ENCODE peak calls at places on chromosomes 3 and 15, in four cellular contexts. J is cardiac muscle cell, R is keratinocyte, M is stomach. B is an unnamed sample.
A peak's percentile ranks its signal among the peaks of the same experiment; 100 is the strongest.

GRCh38 chr15:42152196-42152920 is 4.1 kb downstream of the PLA2G4F start:
- DNase-seq in J (no peak), R (no peak), M (peak; percentile 78), B (peak; percentile 79)

GRCh38 chr3:183800221-183800863 is 25.0 kb downstream of the MAP6D1 start:
- DNase-seq in J (no peak), R (no peak), M (no peak), B (no peak)

GRCh38 chr15:80265021-80265420 is 13.0 kb upstream of the CTXND1 start:
- DNase-seq in J (no peak), R (no peak), M (no peak), B (no peak)

GRCh38 chr15:100769043-100769974 is 110.3 kb upstream of the ALDH1A3 start:
- DNase-seq in J (no peak), R (no peak), M (no peak), B (no peak)

GRCh38 chr15:38530113-38530512 is 34.5 kb downstream of the RASGRP1 start:
- DNase-seq in J (no peak), R (no peak), M (no peak), B (no peak)

GRCh38 chr3:194032828-194033435 is 103.0 kb upstream of the HES1 start:
- DNase-seq in J (no peak), R (no peak), M (no peak), B (no peak)

GRCh38 chr15:30924353-30924752 is 20.6 kb downstream of the FAN1 start:
- DNase-seq in J (peak; percentile 47), R (no peak), M (no peak), B (no peak)

GRCh38 chr15:41772720-41773331 is 1.5 kb upstream of the MAPKBP1 start:
- DNase-seq in J (peak; percentile 75), R (no peak), M (peak; percentile 59), B (no peak)

GRCh38 chr15:57352535-57353316 is 23.6 kb upstream of the CGNL1 start:
- DNase-seq in J (no peak), R (no peak), M (no peak), B (no peak)

GRCh38 chr3:172517859-172518466 is 5.3 kb downstream of the TNFSF10 start:
- DNase-seq in J (no peak), R (no peak), M (no peak), B (no peak)

GRCh38 chr3:173396191-173397041 is 1.1 kb upstream of the NLGN1 start:
- DNase-seq in J (no peak), R (no peak), M (no peak), B (no peak)

GRCh38 chr15:22980189-22981136 is at the start of gene CYFIP1:
- DNase-seq in J (peak; percentile 91), R (peak; percentile 28), M (peak; percentile 87), B (peak; percentile 89)

GRCh38 chr3:128385080-128385832 is 81.4 kb downstream of the DNAJB8 start:
- DNase-seq in J (peak; percentile 90), R (no peak), M (peak; percentile 77), B (peak; percentile 45)

GRCh38 chr15:89167267-89168176 is 53.9 kb downstream of the RLBP1 start:
- DNase-seq in J (peak; percentile 53), R (peak; percentile 65), M (peak; percentile 36), B (peak; percentile 49)

GRCh38 chr3:122938756-122939425 is 88.7 kb downstream of the SEMA5B start:
- DNase-seq in J (no peak), R (no peak), M (peak; percentile 32), B (peak; percentile 78)

GRCh38 chr3:87792532-87793321 is 266.1 kb downstream of the CGGBP1 start:
- DNase-seq in J (peak; percentile 0), R (no peak), M (no peak), B (peak; percentile 82)

GRCh38 chr3:153038779-153039178 is 123.2 kb upstream of the RAP2B start:
- DNase-seq in J (no peak), R (no peak), M (no peak), B (no peak)

GRCh38 chr3:138987181-138987580 is 18.9 kb downstream of the PRR23A start:
- DNase-seq in J (no peak), R (no peak), M (no peak), B (no peak)

GRCh38 chr15:37550360-37551024 is 383.9 kb upstream of the TMCO5A start:
- DNase-seq in J (no peak), R (no peak), M (no peak), B (no peak)

GRCh38 chr3:194103475-194103874 is 32.5 kb upstream of the HES1 start:
- DNase-seq in J (no peak), R (no peak), M (no peak), B (no peak)

GRCh38 chr15:45773149-45773548 is 138.3 kb downstream of the SQOR start:
- DNase-seq in J (peak; percentile 9), R (no peak), M (no peak), B (no peak)

GRCh38 chr15:90020041-90020735 is 19.1 kb downstream of the ZNF710 start:
- DNase-seq in J (no peak), R (no peak), M (no peak), B (peak; percentile 80)

GRCh38 chr3:65811050-65811766 is 227.5 kb downstream of the MAGI1 start:
- DNase-seq in J (peak; percentile 70), R (no peak), M (no peak), B (no peak)

GRCh38 chr3:105387122-105387751 is 20.5 kb downstream of the ALCAM start:
- DNase-seq in J (no peak), R (no peak), M (no peak), B (no peak)

GRCh38 chr3:184727357-184728060 is 15.6 kb upstream of the MAGEF1 start:
- DNase-seq in J (peak; percentile 82), R (no peak), M (peak; percentile 71), B (no peak)

GRCh38 chr3:13352621-13353131 is 67.4 kb downstream of the NUP210 start:
- DNase-seq in J (peak; percentile 15), R (no peak), M (no peak), B (no peak)

GRCh38 chr3:58052373-58053273 is 44.4 kb downstream of the FLNB start:
- DNase-seq in J (peak; percentile 95), R (peak; percentile 73), M (peak; percentile 78), B (no peak)

GRCh38 chr3:49925485-49925884 is 4.1 kb downstream of the MON1A start:
- DNase-seq in J (no peak), R (no peak), M (no peak), B (no peak)

GRCh38 chr15:100114526-100114925 is 227.2 kb downstream of the ADAMTS17 start:
- DNase-seq in J (peak; percentile 94), R (no peak), M (no peak), B (no peak)

GRCh38 chr15:83582386-83582785 is 71.5 kb upstream of the ADAMTSL3 start:
- DNase-seq in J (peak; percentile 61), R (no peak), M (no peak), B (no peak)

GRCh38 chr15:90015749-90016148 is 14.6 kb downstream of the ZNF710 start:
- DNase-seq in J (no peak), R (no peak), M (peak; percentile 24), B (peak; percentile 15)

GRCh38 chr3:14253022-14253761 is 74.6 kb downstream of the LSM3 start:
- DNase-seq in J (peak; percentile 67), R (no peak), M (no peak), B (no peak)

GRCh38 chr3:177286034-177286433 is 88.8 kb upstream of the TBL1XR1 start:
- DNase-seq in J (no peak), R (peak; percentile 54), M (no peak), B (no peak)

GRCh38 chr3:126342991-126343661 is 14.1 kb downstream of the KLF15 start:
- DNase-seq in J (peak; percentile 45), R (no peak), M (peak; percentile 21), B (peak; percentile 23)

GRCh38 chr3:184677344-184678316 is 34.2 kb downstream of the MAGEF1 start:
- DNase-seq in J (no peak), R (no peak), M (no peak), B (no peak)

GRCh38 chr3:184656991-184657669 is 54.7 kb downstream of the MAGEF1 start:
- DNase-seq in J (peak; percentile 67), R (peak; percentile 98), M (no peak), B (no peak)

GRCh38 chr3:167735233-167736107 is at the start of gene SERPINI1:
- DNase-seq in J (peak; percentile 93), R (peak; percentile 40), M (peak; percentile 93), B (peak; percentile 91)
- H3K4me1 ChIP-seq in J (peaks cover 15% of the 10 kb centered on the region), R (peaks cover 15% of the 10 kb centered on the region), M (peaks cover 51% of the 10 kb centered on the region), B (no peaks in the 10 kb centered on the region)

GRCh38 chr15:63256433-63256884 is 20.9 kb upstream of the APH1B start:
- DNase-seq in J (peak; percentile 80), R (no peak), M (no peak), B (no peak)

GRCh38 chr15:63254991-63255390 is 22.4 kb upstream of the APH1B start:
- DNase-seq in J (no peak), R (no peak), M (no peak), B (no peak)

GRCh38 chr15:63258658-63259057 is 18.7 kb upstream of the APH1B start:
- DNase-seq in J (no peak), R (no peak), M (no peak), B (no peak)

GRCh38 chr15:63252292-63252691 is 25.1 kb upstream of the APH1B start:
- DNase-seq in J (no peak), R (no peak), M (no peak), B (no peak)

DNA sequence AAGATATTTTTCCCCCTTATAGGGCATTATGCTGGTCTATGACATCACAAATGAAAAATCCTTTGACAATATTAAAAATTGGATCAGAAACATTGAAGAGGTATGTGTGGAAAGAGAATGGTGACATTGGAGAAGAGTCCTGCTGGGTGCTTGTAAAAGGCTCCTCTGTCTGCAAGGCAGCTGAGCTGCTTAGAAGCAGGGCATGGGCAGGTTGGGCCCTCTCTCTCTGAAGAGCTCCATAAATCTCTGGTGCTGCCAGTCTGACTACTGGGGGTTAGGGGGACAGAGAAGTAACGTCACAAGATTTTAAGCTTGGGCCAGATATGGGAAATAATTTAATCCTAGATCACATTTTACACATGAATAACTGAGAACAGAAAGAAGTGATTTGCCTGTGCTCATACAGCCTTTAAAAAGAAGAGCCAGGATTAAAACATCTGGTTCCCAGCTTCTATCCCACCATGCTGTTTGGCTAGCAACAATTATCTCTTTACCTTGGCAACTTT is 21.9 kb upstream of the APH1B start:
- DNase-seq in J (no peak), R (no peak), M (no peak), B (no peak)
- H3K27ac ChIP-seq in J (no peak overlapping the region), R (no peak overlapping the region), M (no peak overlapping the region), B (no peak overlapping the region)

GRCh38 chr3:17087509-17087908 is 202.8 kb downstream of the PLCL2 start:
- DNase-seq in J (no peak), R (no peak), M (no peak), B (no peak)
- H3K4me1 ChIP-seq in J (peaks cover 17% of the 10 kb centered on the region), R (no peaks in the 10 kb centered on the region), M (peaks cover 13% of the 10 kb centered on the region), B (no peaks in the 10 kb centered on the region)

GRCh38 chr3:195256639-195257453 is 14.1 kb downstream of the XXYLT1 start:
- DNase-seq in J (no peak), R (no peak), M (no peak), B (peak; percentile 73)

GRCh38 chr3:195255571-195256501 is 15.1 kb downstream of the XXYLT1 start:
- DNase-seq in J (no peak), R (no peak), M (no peak), B (no peak)

GRCh38 chr3:195253981-195254432 is 17.0 kb downstream of the XXYLT1 start:
- DNase-seq in J (no peak), R (no peak), M (no peak), B (peak; percentile 41)

GRCh38 chr3:195254454-195255175 is 16.3 kb downstream of the XXYLT1 start:
- DNase-seq in J (no peak), R (no peak), M (no peak), B (peak; percentile 57)

DNA sequence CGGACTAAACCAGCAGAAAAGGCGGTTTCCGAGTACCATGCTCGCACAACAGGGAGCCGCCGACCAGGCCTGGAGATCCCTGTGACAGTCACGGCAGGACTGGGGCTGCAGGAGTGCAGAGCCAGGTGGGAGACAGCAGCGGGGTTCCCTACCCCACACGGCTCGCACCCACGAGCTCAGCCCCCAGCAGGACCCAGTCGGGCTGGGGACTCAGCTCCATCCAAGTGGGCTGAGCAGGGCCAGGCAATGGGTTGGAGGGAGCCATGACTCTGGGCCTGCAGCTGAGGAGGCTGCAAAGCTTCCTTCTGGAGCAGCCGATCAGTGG is 15.8 kb downstream of the XXYLT1 start:
- DNase-seq in J (no peak), R (no peak), M (no peak), B (no peak)
- H3K27ac ChIP-seq in J (no peak overlapping the region), R (no peak overlapping the region), M (no peak overlapping the region), B (no peak overlapping the region)